ENCODE peak calls at places on chromosomes 11 and 22, in six cellular contexts. One of them, this sample, is unnamed.

GRCh38 chr11:66784575-66784974 is 55.6 kb upstream of the SPTBN2 start:
- DNase-seq in H1: no peak
- DNase-seq in GM12878: no peak
- DNase-seq in GM12891: no peak
- DNase-seq in HepG2: no peak
- DNase-seq in K562: no peak
- DNase-seq in this sample: no peak

GRCh38 chr22:44891293-44891747 is 118.5 kb downstream of the PHF21B start:
- DNase-seq in H1: no peak
- DNase-seq in GM12878: no peak
- DNase-seq in GM12891: no peak
- DNase-seq in HepG2: no peak
- DNase-seq in K562: no peak
- DNase-seq in this sample: no peak

GRCh38 chr11:46248270-46249102 is 29.0 kb upstream of the CREB3L1 start:
- DNase-seq in H1: no peak
- DNase-seq in GM12878: no peak
- DNase-seq in GM12891: no peak
- DNase-seq in HepG2: peak; percentile 33
- DNase-seq in K562: peak; percentile 74
- DNase-seq in this sample: no peak

GRCh38 chr11:69238562-69239319 is 55.2 kb upstream of the MYEOV start:
- DNase-seq in H1: no peak
- DNase-seq in GM12878: no peak
- DNase-seq in GM12891: no peak
- DNase-seq in HepG2: no peak
- DNase-seq in K562: no peak
- DNase-seq in this sample: no peak

GRCh38 chr11:96079691-96080090 is 155.8 kb upstream of the MTMR2 start:
- DNase-seq in H1: no peak
- DNase-seq in GM12878: no peak
- DNase-seq in GM12891: no peak
- DNase-seq in HepG2: no peak
- DNase-seq in K562: no peak
- DNase-seq in this sample: no peak

GRCh38 chr11:134578807-134579708 is 167.0 kb upstream of the B3GAT1 start:
- DNase-seq in H1: peak; percentile 45
- DNase-seq in GM12878: no peak
- DNase-seq in GM12891: no peak
- DNase-seq in HepG2: peak; percentile 9
- DNase-seq in K562: no peak
- DNase-seq in this sample: no peak

GRCh38 chr11:101129203-101129943 is at the start of gene PGR:
- DNase-seq in H1: peak; percentile 55
- DNase-seq in GM12878: no peak
- DNase-seq in GM12891: no peak
- DNase-seq in HepG2: no peak
- DNase-seq in K562: peak; percentile 35
- DNase-seq in this sample: no peak

GRCh38 chr22:27780161-27780575 is 21.4 kb downstream of the MN1 start:
- DNase-seq in H1: no peak
- DNase-seq in GM12878: no peak
- DNase-seq in GM12891: no peak
- DNase-seq in HepG2: no peak
- DNase-seq in K562: no peak
- DNase-seq in this sample: no peak

GRCh38 chr11:107691003-107691402 is 20.9 kb downstream of the SLN start:
- DNase-seq in H1: no peak
- DNase-seq in GM12878: no peak
- DNase-seq in GM12891: no peak
- DNase-seq in HepG2: no peak
- DNase-seq in K562: no peak
- DNase-seq in this sample: no peak

GRCh38 chr11:101429708-101430107 is 154.1 kb downstream of the TRPC6 start:
- DNase-seq in H1: no peak
- DNase-seq in GM12878: no peak
- DNase-seq in GM12891: no peak
- DNase-seq in HepG2: peak; percentile 12
- DNase-seq in K562: no peak
- DNase-seq in this sample: no peak

GRCh38 chr11:128772814-128773213 is 78.9 kb downstream of the FLI1 start:
- DNase-seq in H1: no peak
- DNase-seq in GM12878: no peak
- DNase-seq in GM12891: no peak
- DNase-seq in HepG2: no peak
- DNase-seq in K562: no peak
- DNase-seq in this sample: no peak

GRCh38 chr22:31533391-31533790 is 37.1 kb downstream of the SFI1 start:
- DNase-seq in H1: no peak
- DNase-seq in GM12878: no peak
- DNase-seq in GM12891: no peak
- DNase-seq in HepG2: no peak
- DNase-seq in K562: no peak
- DNase-seq in this sample: no peak

GRCh38 chr11:130122141-130122575 is 37.4 kb upstream of the ST14 start:
- DNase-seq in H1: no peak
- DNase-seq in GM12878: no peak
- DNase-seq in GM12891: no peak
- DNase-seq in HepG2: no peak
- DNase-seq in K562: no peak
- DNase-seq in this sample: no peak

GRCh38 chr11:122874991-122875390 is 7.6 kb upstream of the JHY start:
- DNase-seq in H1: no peak
- DNase-seq in GM12878: peak; percentile 52
- DNase-seq in GM12891: no peak
- DNase-seq in HepG2: no peak
- DNase-seq in K562: no peak
- DNase-seq in this sample: no peak

GRCh38 chr11:36622431-36623136 is 24.5 kb upstream of the RAG2 start:
- DNase-seq in H1: no peak
- DNase-seq in GM12878: no peak
- DNase-seq in GM12891: no peak
- DNase-seq in HepG2: peak; percentile 31
- DNase-seq in K562: peak; percentile 9
- DNase-seq in this sample: no peak

GRCh38 chr11:15307600-15307999 is 192.9 kb downstream of the INSC start:
- DNase-seq in H1: peak; percentile 48
- DNase-seq in GM12878: no peak
- DNase-seq in GM12891: no peak
- DNase-seq in HepG2: no peak
- DNase-seq in K562: no peak
- DNase-seq in this sample: no peak

GRCh38 chr11:134497586-134497985 is 85.5 kb upstream of the B3GAT1 start:
- DNase-seq in H1: no peak
- DNase-seq in GM12878: no peak
- DNase-seq in GM12891: no peak
- DNase-seq in HepG2: no peak
- DNase-seq in K562: no peak
- DNase-seq in this sample: no peak

GRCh38 chr11:92880391-92880790 is 89.1 kb upstream of the MTNR1B start:
- DNase-seq in H1: no peak
- DNase-seq in GM12878: no peak
- DNase-seq in GM12891: no peak
- DNase-seq in HepG2: no peak
- DNase-seq in K562: no peak
- DNase-seq in this sample: no peak

GRCh38 chr11:71247551-71248250 is 4.7 kb downstream of the SHANK2 start:
- DNase-seq in H1: no peak
- DNase-seq in GM12878: no peak
- DNase-seq in GM12891: no peak
- DNase-seq in HepG2: no peak
- DNase-seq in K562: no peak
- DNase-seq in this sample: no peak

GRCh38 chr11:112255075-112255739 is 5.5 kb downstream of the PLET1 start:
- DNase-seq in H1: no peak
- DNase-seq in GM12878: no peak
- DNase-seq in GM12891: no peak
- DNase-seq in HepG2: peak; percentile 18
- DNase-seq in K562: peak; percentile 39
- DNase-seq in this sample: no peak

GRCh38 chr22:43897751-43898261 is 6.0 kb upstream of the PNPLA5 start:
- DNase-seq in H1: no peak
- DNase-seq in GM12878: no peak
- DNase-seq in GM12891: no peak
- DNase-seq in HepG2: no peak
- DNase-seq in K562: no peak
- DNase-seq in this sample: no peak

GRCh38 chr11:33690290-33691050 is 10.2 kb downstream of the C11orf91 start:
- DNase-seq in H1: no peak
- DNase-seq in GM12878: no peak
- DNase-seq in GM12891: no peak
- DNase-seq in HepG2: peak; percentile 46
- DNase-seq in K562: no peak
- DNase-seq in this sample: no peak

GRCh38 chr22:35467788-35468187 is 67.8 kb downstream of the MCM5 start:
- DNase-seq in H1: no peak
- DNase-seq in GM12878: no peak
- DNase-seq in GM12891: no peak
- DNase-seq in HepG2: no peak
- DNase-seq in K562: no peak
- DNase-seq in this sample: no peak

GRCh38 chr11:117643606-117644300 is 153.3 kb downstream of the DSCAML1 start:
- DNase-seq in H1: no peak
- DNase-seq in GM12878: no peak
- DNase-seq in GM12891: no peak
- DNase-seq in HepG2: no peak
- DNase-seq in K562: no peak
- DNase-seq in this sample: no peak

GRCh38 chr11:122786896-122787295 is 51.4 kb upstream of the CRTAM start:
- DNase-seq in H1: no peak
- DNase-seq in GM12878: no peak
- DNase-seq in GM12891: no peak
- DNase-seq in HepG2: no peak
- DNase-seq in K562: no peak
- DNase-seq in this sample: no peak

GRCh38 chr11:117833401-117833891 is 8.9 kb upstream of the FXYD2 start:
- DNase-seq in H1: peak; percentile 37
- DNase-seq in GM12878: no peak
- DNase-seq in GM12891: no peak
- DNase-seq in HepG2: no peak
- DNase-seq in K562: no peak
- DNase-seq in this sample: no peak

GRCh38 chr11:128421577-128421976 is 165.8 kb downstream of the ETS1 start:
- DNase-seq in H1: no peak
- DNase-seq in GM12878: no peak
- DNase-seq in GM12891: no peak
- DNase-seq in HepG2: no peak
- DNase-seq in K562: no peak
- DNase-seq in this sample: no peak

GRCh38 chr11:34707462-34707840 is 86.6 kb downstream of the EHF start:
- DNase-seq in H1: no peak
- DNase-seq in GM12878: no peak
- DNase-seq in GM12891: no peak
- DNase-seq in HepG2: no peak
- DNase-seq in K562: no peak
- DNase-seq in this sample: no peak

GRCh38 chr22:19810381-19811141 is 44.1 kb downstream of the GNB1L start:
- DNase-seq in H1: no peak
- DNase-seq in GM12878: no peak
- DNase-seq in GM12891: no peak
- DNase-seq in HepG2: no peak
- DNase-seq in K562: no peak
- DNase-seq in this sample: peak; percentile 18
- TF ChIP-seq TAF1 in H1: no peak
- TF ChIP-seq TAF1 in GM12878: no peak
- TF ChIP-seq TAF1 in GM12891: no peak
- TF ChIP-seq TAF1 in HepG2: no peak
- TF ChIP-seq TAF1 in K562: no peak
- TF ChIP-seq TAF1 in this sample: no peak

GRCh38 chr11:86638673-86639072 is 33.7 kb downstream of the ME3 start:
- DNase-seq in H1: no peak
- DNase-seq in GM12878: no peak
- DNase-seq in GM12891: no peak
- DNase-seq in HepG2: no peak
- DNase-seq in K562: no peak
- DNase-seq in this sample: no peak

GRCh38 chr11:86639172-86639571 is 33.2 kb downstream of the ME3 start:
- DNase-seq in H1: no peak
- DNase-seq in GM12878: no peak
- DNase-seq in GM12891: no peak
- DNase-seq in HepG2: no peak
- DNase-seq in K562: no peak
- DNase-seq in this sample: no peak

GRCh38 chr11:86641537-86642270 is 30.7 kb downstream of the ME3 start:
- DNase-seq in H1: no peak
- DNase-seq in GM12878: no peak
- DNase-seq in GM12891: no peak
- DNase-seq in HepG2: no peak
- DNase-seq in K562: no peak
- DNase-seq in this sample: no peak

GRCh38 chr11:86644291-86644690 is 28.1 kb downstream of the ME3 start:
- DNase-seq in H1: no peak
- DNase-seq in GM12878: no peak
- DNase-seq in GM12891: no peak
- DNase-seq in HepG2: no peak
- DNase-seq in K562: no peak
- DNase-seq in this sample: no peak
- TF ChIP-seq POLR2A in H1: no peak
- TF ChIP-seq POLR2A in GM12878: no peak
- TF ChIP-seq POLR2A in GM12891: no peak
- TF ChIP-seq POLR2A in HepG2: no peak
- TF ChIP-seq POLR2A in K562: no peak
- TF ChIP-seq POLR2A in this sample: no peak

GRCh38 chr11:8080069-8080670 is 841 bp upstream of the TUB start:
- DNase-seq in H1: no peak
- DNase-seq in GM12878: no peak
- DNase-seq in GM12891: no peak
- DNase-seq in HepG2: no peak
- DNase-seq in K562: no peak
- DNase-seq in this sample: no peak
- TF ChIP-seq TAF1 in H1: no peak
- TF ChIP-seq TAF1 in GM12878: no peak
- TF ChIP-seq TAF1 in GM12891: no peak
- TF ChIP-seq TAF1 in HepG2: no peak
- TF ChIP-seq TAF1 in K562: no peak
- TF ChIP-seq TAF1 in this sample: no peak

GRCh38 chr11:77522215-77522614 is 48.3 kb upstream of the PAK1 start:
- DNase-seq in H1: no peak
- DNase-seq in GM12878: no peak
- DNase-seq in GM12891: no peak
- DNase-seq in HepG2: no peak
- DNase-seq in K562: no peak
- DNase-seq in this sample: no peak
- TF ChIP-seq POLR2A in H1: no peak
- TF ChIP-seq POLR2A in GM12878: no peak
- TF ChIP-seq POLR2A in GM12891: no peak
- TF ChIP-seq POLR2A in HepG2: no peak
- TF ChIP-seq POLR2A in K562: no peak
- TF ChIP-seq POLR2A in this sample: no peak

DNA sequence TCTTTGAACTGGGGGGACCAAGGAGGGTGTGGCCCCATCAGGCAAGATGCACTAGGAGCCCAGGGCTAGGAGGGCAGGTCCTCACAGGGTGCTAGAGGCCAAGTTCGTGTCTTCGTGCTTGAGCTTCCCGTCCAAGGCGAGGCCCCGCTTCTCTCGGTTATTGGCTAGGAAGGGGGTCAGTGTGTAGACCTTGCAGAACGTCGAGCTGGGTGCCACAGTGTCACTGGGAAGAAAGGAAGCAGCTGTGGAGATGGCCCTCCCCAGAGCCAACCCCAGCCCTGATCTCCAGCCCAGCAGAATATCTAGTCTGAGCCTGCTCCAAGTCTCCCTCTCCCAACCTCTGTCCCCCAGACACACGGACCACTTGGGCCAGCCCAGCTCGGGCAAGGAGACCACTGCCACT is 33.4 kb downstream of the TPBGL start:
- DNase-seq in H1: no peak
- DNase-seq in GM12878: no peak
- DNase-seq in GM12891: no peak
- DNase-seq in HepG2: no peak
- DNase-seq in K562: no peak
- DNase-seq in this sample: no peak
- TF ChIP-seq TAF1 in H1: no peak
- TF ChIP-seq TAF1 in GM12878: no peak
- TF ChIP-seq TAF1 in GM12891: no peak
- TF ChIP-seq TAF1 in HepG2: no peak
- TF ChIP-seq TAF1 in K562: no peak
- TF ChIP-seq TAF1 in this sample: no peak